ENCODE peak calls at places on chromosomes 11 and 22, in seven cellular contexts. Y is tibial artery; A is MM.1S; O is CD8-positive, alpha-beta T cell; S is thyroid gland; I is breast epithelium; Z is brain microvascular endothelial cell. V is an unnamed sample.

GRCh38 chr11:34926101-34926830 is 9.8 kb downstream of the PDHX start:
- DNase-seq in A (peak), Z (peak), O (no peak), S (no peak), Y (no peak), I (no peak), V (peak)

GRCh38 chr11:9138133-9138453 is 46.7 kb upstream of the SCUBE2 start:
- DNase-seq in O (no peak), S (no peak), Z (no peak), Y (no peak), I (no peak), A (no peak), V (no peak)

GRCh38 chr22:38869663-38870062 is 2.4 kb downstream of the CBX6 start:
- DNase-seq in O (no peak), Z (no peak), S (no peak), I (no peak), Y (no peak), A (no peak), V (no peak)

GRCh38 chr11:86519064-86519911 is 144.6 kb downstream of the CCDC81 start:
- DNase-seq in Y (no peak), A (no peak), O (no peak), Z (peak), S (peak), I (no peak), V (no peak)

GRCh38 chr11:34546511-34547206 is 33.1 kb upstream of the ELF5 start:
- DNase-seq in A (peak), Z (no peak), O (no peak), S (peak), Y (no peak), I (no peak), V (no peak)

GRCh38 chr11:22875869-22876473 is 15.7 kb upstream of the CCDC179 start:
- DNase-seq in Y (peak), I (no peak), S (peak), A (peak), O (peak), Z (peak), V (peak)

GRCh38 chr11:67389477-67389876 is 2.3 kb upstream of the RAD9A start:
- DNase-seq in A (peak), Z (no peak), Y (no peak), I (no peak), O (peak), S (peak), V (peak)

GRCh38 chr22:46881373-46882118 is 119.1 kb downstream of the TBC1D22A start:
- DNase-seq in Y (no peak), S (peak), Z (peak), A (no peak), I (no peak), O (no peak), V (no peak)

GRCh38 chr11:1236316-1237127 is 13.7 kb downstream of the MUC5B start:
- DNase-seq in I (no peak), O (peak), Z (no peak), A (no peak), Y (no peak), S (no peak), V (no peak)

GRCh38 chr22:39349506-39349966 is 255 bp upstream of the SYNGR1 start:
- DNase-seq in I (no peak), Y (no peak), A (no peak), S (peak), O (no peak), Z (no peak), V (peak)

GRCh38 chr11:1153105-1153950 is 4.4 kb upstream of the MUC5AC start:
- DNase-seq in I (peak), O (no peak), S (no peak), A (no peak), Z (no peak), Y (no peak), V (no peak)

GRCh38 chr11:1706634-1707400 is 9.8 kb downstream of the KRTAP5-6 start:
- DNase-seq in O (no peak), S (no peak), A (no peak), I (no peak), Z (no peak), Y (no peak), V (peak)

GRCh38 chr11:100932474-100933100 is 197.0 kb downstream of the PGR start:
- DNase-seq in O (no peak), Z (no peak), I (no peak), A (peak), S (no peak), Y (no peak), V (no peak)

GRCh38 chr11:1478544-1478943 is 8.0 kb downstream of the MOB2 start:
- DNase-seq in Z (no peak), I (no peak), Y (peak), O (no peak), A (no peak), S (no peak), V (no peak)

GRCh38 chr11:75565221-75565814 is 3.3 kb downstream of the SERPINH1 start:
- DNase-seq in I (no peak), O (no peak), S (no peak), Z (peak), A (no peak), Y (peak), V (no peak)

DNA sequence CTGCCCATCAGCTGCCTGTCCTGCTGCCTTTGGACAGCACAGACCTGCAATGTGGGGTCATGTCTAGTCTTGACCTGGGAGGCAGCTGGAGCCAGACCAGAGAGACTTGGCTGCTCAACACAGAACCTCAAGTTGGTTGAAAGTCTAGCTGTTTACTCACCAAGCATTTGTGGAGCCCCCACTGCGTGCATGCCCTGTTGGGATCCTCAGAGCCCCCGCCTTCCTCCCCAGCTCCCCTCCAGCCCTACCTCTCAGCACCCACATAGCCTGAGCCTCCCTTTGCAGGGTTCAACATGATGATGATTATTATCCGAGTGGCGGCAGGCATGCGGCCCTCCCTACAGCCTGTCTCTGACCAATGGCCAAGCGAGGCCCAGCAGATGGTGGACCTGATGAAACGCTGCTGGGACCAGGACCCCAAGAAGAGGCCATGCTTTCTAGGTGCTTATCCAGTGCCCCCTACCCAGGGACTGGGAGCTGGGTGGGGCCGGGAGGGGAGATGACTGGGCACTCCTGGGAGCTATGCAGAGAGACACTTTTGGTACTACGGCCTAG is 8.3 kb downstream of the ANKK1 start:
- DNase-seq in Y (no peak), O (no peak), S (no peak), I (no peak), A (no peak), Z (no peak), V (no peak)
- H3K4me3 ChIP-seq in Y (no peak), O (no peak), S (no peak), I (no peak), A (no peak), Z (no peak), V (no peak)

GRCh38 chr11:113627297-113627696 is 78.8 kb downstream of the TMPRSS5 start:
- DNase-seq in S (no peak), Z (no peak), I (no peak), Y (no peak), A (no peak), O (no peak), V (no peak)

GRCh38 chr11:113626736-113627135 is 79.4 kb downstream of the TMPRSS5 start:
- DNase-seq in S (no peak), A (no peak), Y (no peak), O (no peak), I (no peak), Z (no peak), V (no peak)

GRCh38 chr11:113628912-113629311 is 77.2 kb downstream of the TMPRSS5 start:
- DNase-seq in Z (no peak), Y (no peak), O (no peak), I (no peak), A (no peak), S (no peak), V (no peak)

GRCh38 chr11:113632981-113633380 is 73.1 kb downstream of the TMPRSS5 start:
- DNase-seq in O (no peak), A (no peak), Y (peak), S (no peak), Z (peak), I (no peak), V (no peak)

GRCh38 chr11:113629562-113629961 is 76.5 kb downstream of the TMPRSS5 start:
- DNase-seq in S (no peak), I (no peak), O (no peak), Y (no peak), A (no peak), Z (no peak), V (no peak)
- H3K27ac ChIP-seq in S (no peak), I (no peak), O (no peak), Y (no peak), A (no peak), Z (no peak), V (no peak)

DNA sequence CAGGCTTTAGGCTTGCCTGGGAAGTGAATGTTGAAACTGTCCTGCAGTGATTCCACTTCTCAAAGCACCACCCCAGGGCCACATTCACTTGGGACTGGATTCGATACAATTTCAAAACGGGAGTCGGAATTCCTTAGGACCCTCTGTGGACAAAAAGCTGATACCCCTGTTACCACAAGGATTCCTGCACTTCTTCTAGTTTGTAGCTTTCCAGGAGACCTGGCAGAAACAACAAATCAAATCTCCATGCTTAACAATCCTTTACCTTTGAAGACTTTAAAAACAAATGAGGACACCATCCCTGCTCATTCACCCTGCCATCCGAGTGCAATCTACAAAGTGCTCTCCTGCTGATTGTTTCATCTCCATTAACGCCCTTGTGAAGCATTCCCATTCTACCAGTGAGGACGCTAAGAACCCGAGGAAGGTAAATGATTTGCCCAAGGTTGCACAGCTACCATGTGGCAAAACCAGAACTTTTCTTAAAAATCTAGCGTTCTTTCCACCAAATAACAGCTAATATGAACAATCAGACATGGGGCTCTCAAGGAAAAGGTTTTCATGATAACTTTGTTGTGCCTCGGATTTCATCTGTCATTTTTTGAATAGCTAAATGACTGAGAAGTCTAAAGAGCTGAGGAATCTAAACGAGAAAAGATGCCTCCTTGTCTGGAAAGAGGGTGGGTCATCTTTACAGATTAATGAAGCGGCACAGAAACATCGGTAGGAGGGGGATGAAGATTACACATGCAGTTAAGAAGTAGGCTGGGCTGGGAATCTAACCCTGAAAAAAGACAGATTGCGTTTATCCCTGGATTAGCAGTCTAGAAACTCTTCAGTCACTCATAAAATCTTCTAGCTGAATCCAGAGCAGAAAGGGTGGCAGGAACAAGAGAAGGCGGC is 722 bp upstream of the MPZL2 start:
- DNase-seq in Z (no peak), Y (no peak), A (no peak), I (no peak), S (no peak), O (no peak), V (no peak)
- H3K4me3 ChIP-seq in Z (no peak), Y (peak), A (peak), I (peak), S (no peak), O (no peak), V (no peak)

DNA sequence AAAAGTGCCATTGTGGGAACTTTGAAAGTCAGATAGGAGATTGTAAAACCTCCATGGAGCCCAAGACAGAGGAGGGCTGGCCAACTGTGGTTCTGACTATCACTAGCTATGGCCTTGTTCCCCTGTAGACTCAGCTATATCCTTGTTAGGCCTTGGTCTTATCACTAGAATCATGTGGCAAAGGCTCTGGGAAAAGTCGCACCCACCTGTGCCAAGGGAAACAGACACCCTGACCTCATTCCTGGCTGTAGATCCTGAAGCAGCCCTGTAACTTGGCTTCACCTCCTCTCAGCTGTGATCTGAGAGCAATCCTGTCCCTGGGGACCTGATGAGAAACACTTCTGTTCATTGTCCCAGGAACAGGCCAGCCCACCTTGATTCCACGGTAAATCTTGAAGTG is 566.2 kb downstream of the TMEM135 start:
- DNase-seq in O (no peak), S (no peak), Y (no peak), A (no peak), I (no peak), Z (no peak), V (no peak)
- H3K27ac ChIP-seq in O (no peak), S (no peak), Y (no peak), A (no peak), I (no peak), Z (no peak), V (no peak)

DNA sequence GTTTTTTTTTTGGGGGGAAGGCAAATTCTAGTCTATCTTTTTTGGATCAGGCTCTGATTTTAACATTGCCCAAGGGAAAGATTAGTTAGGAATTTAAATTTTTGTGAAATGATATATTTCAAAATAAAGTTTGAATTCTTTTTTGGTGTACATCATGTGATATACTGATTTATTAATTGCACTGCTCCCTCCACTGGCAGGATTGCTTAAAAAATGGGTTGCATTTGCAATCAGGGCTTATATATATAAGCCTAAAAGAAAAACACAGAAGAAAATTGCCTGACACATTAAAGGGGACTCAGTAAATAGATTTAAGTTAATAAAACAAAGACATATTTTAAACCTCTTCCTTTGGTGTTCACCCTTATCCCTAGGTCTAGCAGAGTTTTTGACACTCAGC is 1.2 kb downstream of the DYNC2H1 start:
- DNase-seq in Y (no peak), S (no peak), A (no peak), Z (peak), O (no peak), I (no peak), V (no peak)
- H3K4me3 ChIP-seq in Y (peak), S (no peak), A (no peak), Z (peak), O (no peak), I (peak), V (no peak)

GRCh38 chr11:76781046-76781801 is 1.9 kb upstream of the TSKU start:
- DNase-seq in Y (no peak), O (no peak), A (no peak), Z (no peak), I (no peak), S (no peak), V (no peak)
- H3K27ac ChIP-seq in Y (peak), O (no peak), A (no peak), Z (no peak), I (peak), S (peak), V (no peak)

GRCh38 chr22:43520632-43521039 is 108.8 kb downstream of the MPPED1 start:
- DNase-seq in Y (no peak), A (no peak), I (no peak), Z (no peak), O (no peak), S (no peak), V (no peak)
- H3K4me3 ChIP-seq in Y (no peak), A (no peak), I (no peak), Z (no peak), O (no peak), S (no peak), V (no peak)

GRCh38 chr11:116211166-116211565 is 561.6 kb downstream of the BUD13 start:
- DNase-seq in A (no peak), Y (no peak), I (no peak), Z (no peak), O (no peak), S (no peak), V (no peak)

GRCh38 chr11:116217441-116217840 is 555.3 kb downstream of the BUD13 start:
- DNase-seq in A (no peak), O (no peak), Z (no peak), Y (no peak), I (no peak), S (no peak), V (no peak)

GRCh38 chr11:116217006-116217405 is 555.8 kb downstream of the BUD13 start:
- DNase-seq in A (no peak), I (no peak), S (peak), Z (peak), O (no peak), Y (no peak), V (no peak)

GRCh38 chr11:116219171-116219635 is 553.6 kb downstream of the BUD13 start:
- DNase-seq in O (no peak), Y (no peak), A (no peak), I (no peak), S (peak), Z (no peak), V (no peak)

GRCh38 chr11:116215471-116216113 is 557.2 kb downstream of the BUD13 start:
- DNase-seq in Y (no peak), I (no peak), O (no peak), A (no peak), S (no peak), Z (no peak), V (no peak)
- H3K27ac ChIP-seq in Y (no peak), I (no peak), O (no peak), A (no peak), S (no peak), Z (no peak), V (no peak)

DNA sequence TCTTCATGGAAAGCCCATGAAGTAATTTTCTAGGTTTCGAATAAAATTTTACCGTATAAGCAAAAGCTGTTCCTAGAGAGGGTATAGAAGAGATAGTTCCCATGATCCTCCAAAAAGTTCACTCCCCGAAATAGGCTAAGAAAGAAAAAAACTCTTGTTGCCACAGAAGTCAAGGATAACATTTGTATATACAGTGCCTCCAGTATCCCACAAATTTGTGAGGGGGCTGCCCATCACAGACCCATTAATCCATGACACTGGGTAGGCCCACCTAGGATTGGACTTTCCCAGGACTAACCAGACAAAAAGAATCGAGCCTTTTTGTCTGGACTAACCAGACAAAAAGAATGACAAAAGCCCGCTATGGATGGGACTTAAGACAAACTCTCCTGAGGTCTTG is 233.0 kb downstream of the DDX10 start:
- DNase-seq in Y (no peak), O (no peak), Z (no peak), A (no peak), I (no peak), S (no peak), V (no peak)
- H3K4me3 ChIP-seq in Y (no peak), O (no peak), Z (no peak), A (no peak), I (no peak), S (no peak), V (no peak)

GRCh38 chr11:15602779-15603178 is 488.1 kb downstream of the INSC start:
- DNase-seq in O (no peak), I (no peak), Y (no peak), A (no peak), S (no peak), Z (no peak), V (no peak)
- H3K27ac ChIP-seq in O (no peak), I (no peak), Y (peak), A (no peak), S (no peak), Z (no peak), V (no peak)